ENCODE peak calls at places on chromosomes 1 and 21, in four cellular contexts. One of them, this sample, is unnamed.

GRCh38 chr1:19559641-19560040 is 74.3 kb upstream of the CAPZB start:
- DNase-seq in HFF-Myc: no peak
- DNase-seq in brain microvascular endothelial cell: peak
- DNase-seq in pancreas: no peak
- DNase-seq in this sample: no peak

GRCh38 chr1:1535298-1535988 is 5.0 kb downstream of the TMEM240 start:
- DNase-seq in HFF-Myc: no peak
- DNase-seq in brain microvascular endothelial cell: no peak
- DNase-seq in pancreas: no peak
- DNase-seq in this sample: no peak

GRCh38 chr21:42120904-42121535 is 49.9 kb downstream of the UMODL1 start:
- DNase-seq in HFF-Myc: no peak
- DNase-seq in brain microvascular endothelial cell: no peak
- DNase-seq in pancreas: no peak
- DNase-seq in this sample: no peak

GRCh38 chr1:71835442-71835813 is 446.9 kb downstream of the NEGR1 start:
- DNase-seq in HFF-Myc: no peak
- DNase-seq in brain microvascular endothelial cell: no peak
- DNase-seq in pancreas: no peak
- DNase-seq in this sample: no peak

GRCh38 chr1:25944986-25945385 is 38.8 kb upstream of the STMN1 start:
- DNase-seq in HFF-Myc: no peak
- DNase-seq in brain microvascular endothelial cell: no peak
- DNase-seq in pancreas: no peak
- DNase-seq in this sample: no peak

GRCh38 chr1:11838349-11839272 is 9.0 kb downstream of the NPPA start:
- DNase-seq in HFF-Myc: no peak
- DNase-seq in brain microvascular endothelial cell: peak
- DNase-seq in pancreas: peak
- DNase-seq in this sample: no peak

GRCh38 chr1:38455829-38456563 is 403.6 kb downstream of the RRAGC start:
- DNase-seq in HFF-Myc: no peak
- DNase-seq in brain microvascular endothelial cell: peak
- DNase-seq in pancreas: no peak
- DNase-seq in this sample: no peak

GRCh38 chr1:143611159-143611558 is 360.6 kb downstream of the FAM72C start:
- DNase-seq in HFF-Myc: no peak
- DNase-seq in brain microvascular endothelial cell: no peak
- DNase-seq in pancreas: no peak
- DNase-seq in this sample: no peak

GRCh38 chr1:16944038-16944437 is 22.3 kb downstream of the CROCC start:
- DNase-seq in HFF-Myc: no peak
- DNase-seq in brain microvascular endothelial cell: no peak
- DNase-seq in pancreas: no peak
- DNase-seq in this sample: no peak

GRCh38 chr1:18486195-18486594 is 5.5 kb downstream of the KLHDC7A start:
- DNase-seq in HFF-Myc: no peak
- DNase-seq in brain microvascular endothelial cell: no peak
- DNase-seq in pancreas: no peak
- DNase-seq in this sample: no peak

GRCh38 chr1:209325492-209325891 is 258.0 kb upstream of the CAMK1G start:
- DNase-seq in HFF-Myc: no peak
- DNase-seq in brain microvascular endothelial cell: no peak
- DNase-seq in pancreas: no peak
- DNase-seq in this sample: no peak

GRCh38 chr1:3924871-3925655 is 25.0 kb upstream of the C1orf174 start:
- DNase-seq in HFF-Myc: no peak
- DNase-seq in brain microvascular endothelial cell: no peak
- DNase-seq in pancreas: no peak
- DNase-seq in this sample: no peak

GRCh38 chr1:21436488-21437340 is 3.2 kb upstream of the NBPF3 start:
- DNase-seq in HFF-Myc: no peak
- DNase-seq in brain microvascular endothelial cell: no peak
- DNase-seq in pancreas: peak
- DNase-seq in this sample: no peak

GRCh38 chr1:21439721-21440629 is at the start of gene NBPF3:
- DNase-seq in HFF-Myc: no peak
- DNase-seq in brain microvascular endothelial cell: peak
- DNase-seq in pancreas: peak
- DNase-seq in this sample: peak

GRCh38 chr1:21439345-21439720 is 604 bp upstream of the NBPF3 start:
- DNase-seq in HFF-Myc: no peak
- DNase-seq in brain microvascular endothelial cell: no peak
- DNase-seq in pancreas: no peak
- DNase-seq in this sample: no peak

GRCh38 chr1:21435646-21436487 is 4.1 kb upstream of the NBPF3 start:
- DNase-seq in HFF-Myc: no peak
- DNase-seq in brain microvascular endothelial cell: no peak
- DNase-seq in pancreas: no peak
- DNase-seq in this sample: no peak

DNA sequence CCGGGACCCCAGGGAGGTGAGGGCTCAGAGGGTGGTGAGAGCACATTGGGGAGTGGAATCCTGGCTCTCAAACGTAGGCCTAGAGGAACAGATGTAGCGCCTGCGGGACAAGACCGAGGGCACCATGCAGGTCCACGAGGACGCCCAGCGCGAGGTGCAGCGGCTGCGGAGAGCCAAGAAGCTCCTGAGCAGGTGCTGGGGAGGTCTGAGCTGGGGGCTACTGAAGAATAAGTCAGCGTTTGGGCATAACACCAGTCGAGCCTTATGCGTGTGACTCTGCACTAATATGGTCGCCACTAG is 2.6 kb upstream of the NBPF3 start:
- DNase-seq in HFF-Myc: no peak
- DNase-seq in brain microvascular endothelial cell: no peak
- DNase-seq in pancreas: no peak
- DNase-seq in this sample: no peak
- H3K4me3 ChIP-seq in HFF-Myc: no peak
- H3K4me3 ChIP-seq in brain microvascular endothelial cell: peak
- H3K4me3 ChIP-seq in pancreas: no peak
- H3K4me3 ChIP-seq in this sample: no peak

DNA sequence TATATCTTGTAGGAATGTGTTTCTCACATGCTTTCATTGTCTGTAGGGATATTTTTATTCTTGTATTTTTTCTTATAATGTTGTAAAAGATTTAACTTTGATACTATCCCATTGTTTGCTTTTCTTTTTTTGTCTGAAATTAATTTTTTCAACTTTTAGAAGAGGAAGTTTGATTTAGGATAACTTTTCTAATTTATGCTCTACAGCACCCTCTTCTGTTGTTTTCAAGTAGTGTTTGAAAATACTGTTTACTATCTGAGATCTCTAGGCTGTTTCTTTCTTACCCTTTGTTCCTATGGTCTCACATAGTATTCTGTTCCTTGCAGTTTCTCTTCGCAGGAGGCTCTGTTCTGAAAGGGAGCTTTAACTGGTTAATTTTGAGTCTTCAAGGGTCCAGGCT is 21.9 kb downstream of the ABCD3 start:
- DNase-seq in HFF-Myc: no peak
- DNase-seq in brain microvascular endothelial cell: no peak
- DNase-seq in pancreas: no peak
- DNase-seq in this sample: no peak
- TF ChIP-seq CTCF in HFF-Myc: no peak
- TF ChIP-seq CTCF in brain microvascular endothelial cell: no peak
- TF ChIP-seq CTCF in pancreas: no peak
- TF ChIP-seq CTCF in this sample: no peak

DNA sequence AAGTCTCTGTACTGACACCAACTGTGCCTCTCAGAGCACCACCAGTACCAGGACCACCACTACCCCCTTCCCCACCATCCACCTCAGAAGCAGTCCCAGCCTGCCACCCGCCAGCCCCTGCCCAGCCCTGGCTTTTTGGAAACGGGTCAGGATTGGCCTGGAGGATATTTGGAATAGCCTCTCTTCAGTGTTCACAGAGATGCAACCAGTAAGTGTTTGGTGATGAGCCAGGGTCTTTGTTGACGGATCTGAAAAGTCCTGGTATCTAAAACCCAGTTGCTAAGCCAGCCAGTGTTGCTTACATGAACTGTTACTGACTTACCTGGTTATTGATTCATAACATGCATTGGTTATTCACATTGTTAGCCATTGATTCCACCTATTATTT is 1.1 kb downstream of the C1orf56 start:
- DNase-seq in HFF-Myc: no peak
- DNase-seq in brain microvascular endothelial cell: no peak
- DNase-seq in pancreas: no peak
- DNase-seq in this sample: no peak
- H3K4me3 ChIP-seq in HFF-Myc: peak
- H3K4me3 ChIP-seq in brain microvascular endothelial cell: peak
- H3K4me3 ChIP-seq in pancreas: peak
- H3K4me3 ChIP-seq in this sample: peak

DNA sequence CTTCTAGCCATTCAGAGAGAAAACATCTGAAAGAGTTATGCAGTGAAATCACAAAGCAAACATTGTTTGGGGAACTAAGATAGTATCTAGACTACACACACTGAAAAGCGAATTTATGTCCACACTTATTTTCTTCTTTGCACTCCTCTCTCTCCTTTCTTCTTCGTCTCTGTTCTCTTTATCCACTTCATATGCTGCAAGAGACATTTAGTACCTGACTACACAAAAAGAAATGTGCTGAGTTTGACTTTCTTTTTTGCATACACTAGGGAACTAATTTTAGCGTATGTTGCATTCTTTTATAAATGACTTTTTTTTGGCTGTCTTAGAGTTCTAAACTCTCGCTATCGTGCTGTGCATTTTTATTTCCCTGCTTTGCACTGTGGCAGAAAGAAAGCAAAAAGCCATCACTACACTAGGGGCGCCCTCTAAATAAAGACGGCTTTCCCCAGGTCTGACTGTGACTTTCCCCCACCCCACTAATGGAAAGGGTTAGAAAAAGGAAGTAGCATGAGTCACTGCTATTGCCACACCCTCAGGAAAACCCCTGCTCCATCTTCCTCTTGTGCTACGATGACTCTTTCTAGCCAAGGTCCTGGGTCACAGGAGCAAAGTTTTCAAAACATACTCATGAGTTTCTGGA is 65.7 kb downstream of the MAP3K7CL start:
- DNase-seq in HFF-Myc: no peak
- DNase-seq in brain microvascular endothelial cell: peak
- DNase-seq in pancreas: no peak
- DNase-seq in this sample: peak
- TF ChIP-seq CTCF in HFF-Myc: peak
- TF ChIP-seq CTCF in brain microvascular endothelial cell: peak
- TF ChIP-seq CTCF in pancreas: no peak
- TF ChIP-seq CTCF in this sample: peak

DNA sequence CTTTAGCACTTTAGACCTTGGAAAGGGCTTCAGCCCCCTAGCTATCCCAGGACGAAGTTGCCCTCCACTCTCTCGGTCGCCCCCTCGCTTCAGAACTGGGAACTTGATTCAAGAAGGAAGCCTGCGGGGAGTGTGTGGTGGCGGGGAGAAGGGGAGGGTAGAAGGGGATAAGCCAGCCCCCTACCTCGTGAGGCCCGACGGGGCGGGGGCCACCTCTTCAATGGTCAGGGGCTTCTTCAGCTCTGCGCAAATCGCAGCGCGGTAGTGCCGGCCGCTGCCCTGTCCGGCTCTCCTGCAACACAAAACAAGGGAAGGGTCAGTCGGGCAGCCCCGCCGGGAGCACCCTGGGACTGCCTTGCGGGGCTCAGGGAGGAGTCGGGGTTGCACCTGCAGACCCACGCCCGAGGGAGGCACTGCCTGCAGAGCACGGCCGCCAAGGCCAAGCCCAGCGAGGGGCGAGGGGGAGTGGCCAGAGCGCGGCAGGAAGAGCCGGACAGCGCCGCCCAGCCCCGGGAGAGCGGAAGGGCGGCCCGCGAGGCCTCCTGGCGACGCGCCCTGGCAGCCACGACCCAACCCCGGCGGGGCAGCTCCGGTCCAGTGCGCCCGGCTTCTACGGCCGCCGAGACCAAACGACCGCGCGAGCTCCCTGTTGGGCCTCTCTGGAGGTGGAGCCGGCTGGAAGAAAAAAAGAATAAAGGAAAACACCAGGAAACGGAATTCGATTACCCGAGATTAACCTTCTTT is 56.2 kb upstream of the RASAL2 start:
- DNase-seq in HFF-Myc: peak
- DNase-seq in brain microvascular endothelial cell: peak
- DNase-seq in pancreas: peak
- DNase-seq in this sample: no peak
- H3K4me3 ChIP-seq in HFF-Myc: peak
- H3K4me3 ChIP-seq in brain microvascular endothelial cell: peak
- H3K4me3 ChIP-seq in pancreas: peak
- H3K4me3 ChIP-seq in this sample: peak

DNA sequence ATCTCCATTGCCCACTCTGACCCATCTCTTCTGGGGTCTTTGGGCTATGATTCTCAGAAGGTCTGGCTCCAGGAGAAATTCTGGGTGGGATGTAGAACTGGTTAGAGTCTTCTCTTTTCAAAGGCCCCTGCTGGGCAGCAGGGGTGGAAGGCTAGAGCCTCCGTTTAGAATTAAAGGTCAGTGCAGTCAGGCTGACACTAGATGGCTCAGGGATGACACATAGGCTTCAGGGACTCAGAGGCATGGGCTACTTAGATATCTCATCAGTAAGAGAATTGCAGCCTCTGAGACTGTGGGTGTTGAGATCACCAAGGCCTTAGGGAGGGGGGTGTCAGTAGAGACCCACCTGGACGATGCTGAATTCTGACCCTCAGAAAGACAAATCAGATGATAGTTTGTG is 12.6 kb upstream of the PPM1J start:
- DNase-seq in HFF-Myc: no peak
- DNase-seq in brain microvascular endothelial cell: peak
- DNase-seq in pancreas: no peak
- DNase-seq in this sample: no peak
- TF ChIP-seq CTCF in HFF-Myc: no peak
- TF ChIP-seq CTCF in brain microvascular endothelial cell: peak
- TF ChIP-seq CTCF in pancreas: no peak
- TF ChIP-seq CTCF in this sample: no peak

GRCh38 chr1:155083865-155084721 is 5.5 kb downstream of the EFNA3 start:
- DNase-seq in HFF-Myc: no peak
- DNase-seq in brain microvascular endothelial cell: peak
- DNase-seq in pancreas: peak
- DNase-seq in this sample: no peak
- H3K4me3 ChIP-seq in HFF-Myc: peak
- H3K4me3 ChIP-seq in brain microvascular endothelial cell: peak
- H3K4me3 ChIP-seq in pancreas: no peak
- H3K4me3 ChIP-seq in this sample: peak

GRCh38 chr1:29379438-29380073 is 143.2 kb downstream of the PTPRU start:
- DNase-seq in HFF-Myc: peak
- DNase-seq in brain microvascular endothelial cell: peak
- DNase-seq in pancreas: no peak
- DNase-seq in this sample: peak
- TF ChIP-seq CTCF in HFF-Myc: peak
- TF ChIP-seq CTCF in brain microvascular endothelial cell: peak
- TF ChIP-seq CTCF in pancreas: no peak
- TF ChIP-seq CTCF in this sample: peak

GRCh38 chr1:108617724-108618056 is 43.2 kb downstream of the HENMT1 start:
- DNase-seq in HFF-Myc: no peak
- DNase-seq in brain microvascular endothelial cell: no peak
- DNase-seq in pancreas: no peak
- DNase-seq in this sample: no peak
- H3K4me3 ChIP-seq in HFF-Myc: no peak
- H3K4me3 ChIP-seq in brain microvascular endothelial cell: no peak
- H3K4me3 ChIP-seq in pancreas: no peak
- H3K4me3 ChIP-seq in this sample: no peak

This sample was measured in retinal pigment epithelial cell.